ENCODE peak calls at places on chromosomes 6 and 20, in five cellular contexts. I is nephron progenitor cell, J is spleen, S is H9, A is transverse colon. M is an unnamed sample.

GRCh38 chr6:139240161-139241010 is 51.4 kb downstream of the TXLNB start:
- DNase-seq in I (no peak), S (no peak), J (no peak), A (peak; percentile 65), M (no peak)

GRCh38 chr6:45946352-45946751 is 69.3 kb downstream of the CLIC5 start:
- DNase-seq in A (no peak), J (no peak), S (peak; percentile 57), I (no peak), M (no peak)

GRCh38 chr6:5744497-5744896 is 262.2 kb downstream of the NRN1 start:
- DNase-seq in A (peak; percentile 35), J (no peak), S (no peak), I (no peak), M (no peak)

GRCh38 chr20:34129518-34130162 is 17.6 kb upstream of the EIF2S2 start:
- DNase-seq in S (peak; percentile 65), A (peak; percentile 52), I (peak; percentile 64), J (peak; percentile 79), M (no peak)

GRCh38 chr20:50312682-50313187 is 122.1 kb downstream of the CEBPB start:
- DNase-seq in A (peak; percentile 62), J (no peak), S (no peak), I (no peak), M (no peak)

GRCh38 chr6:8947900-8948299 is 512.6 kb upstream of the SLC35B3 start:
- DNase-seq in I (no peak), A (no peak), J (no peak), S (no peak), M (no peak)

GRCh38 chr6:122389704-122390103 is 9.7 kb upstream of the HSF2 start:
- DNase-seq in I (no peak), J (no peak), A (no peak), S (no peak), M (no peak)

GRCh38 chr20:53751394-53752368 is 158.0 kb upstream of the ZNF217 start:
- DNase-seq in J (no peak), A (peak; percentile 26), S (no peak), I (no peak), M (no peak)

GRCh38 chr6:159989471-159989870 is 20.6 kb downstream of the IGF2R start:
- DNase-seq in S (no peak), J (no peak), I (no peak), A (no peak), M (no peak)

GRCh38 chr6:128412680-128413079 is 107.7 kb downstream of the PTPRK start:
- DNase-seq in I (no peak), S (no peak), J (no peak), A (no peak), M (no peak)

GRCh38 chr6:147022041-147022440 is 182.2 kb upstream of the STXBP5 start:
- DNase-seq in S (no peak), J (no peak), I (no peak), A (no peak), M (no peak)

GRCh38 chr6:161050134-161050765 is 58.7 kb downstream of the MAP3K4 start:
- DNase-seq in J (no peak), A (no peak), S (no peak), I (no peak), M (no peak)

GRCh38 chr6:167495506-167496391 is 170.9 kb downstream of the TTLL2 start:
- DNase-seq in J (no peak), I (no peak), S (no peak), A (no peak), M (no peak)

GRCh38 chr6:50819906-50820589 is 1.4 kb downstream of the TFAP2B start:
- DNase-seq in S (peak; percentile 58), I (no peak), A (no peak), J (no peak), M (no peak)

GRCh38 chr6:2821554-2821953 is 20.1 kb downstream of the SERPINB1 start:
- DNase-seq in S (no peak), J (no peak), I (no peak), A (no peak), M (no peak)

GRCh38 chr6:16719488-16719887 is 41.8 kb downstream of the ATXN1 start:
- DNase-seq in A (no peak), I (no peak), S (no peak), J (no peak), M (no peak)
- TF ChIP-seq CTCF in A (no peak), I (no peak), S (no peak), J (no peak), M (no peak)

DNA sequence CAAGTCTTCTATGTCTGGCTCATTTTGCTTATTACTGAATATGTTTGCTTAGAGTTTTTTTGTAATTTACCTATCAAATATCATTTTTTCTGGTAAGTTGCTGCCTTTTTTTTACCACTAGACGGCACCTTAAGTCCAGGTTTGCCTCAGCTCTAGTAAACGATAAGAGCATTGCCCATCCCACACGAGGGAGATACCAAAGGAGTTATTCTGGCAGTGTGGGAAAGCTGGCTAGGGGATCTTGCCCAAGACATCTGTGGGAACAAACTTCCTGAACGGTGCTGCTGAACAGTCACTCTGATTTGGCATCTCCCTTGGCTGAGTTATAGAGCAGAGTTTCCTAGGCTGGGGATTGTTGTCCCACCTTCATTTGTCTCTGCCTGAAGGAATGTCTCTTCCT is 306.4 kb downstream of the COL12A1 start:
- DNase-seq in A (no peak), S (no peak), J (no peak), I (no peak), M (no peak)
- TF ChIP-seq CTCF in A (no peak), S (peak; percentile 58), J (no peak), I (no peak), M (no peak)

GRCh38 chr6:33413200-33413599 is 2.4 kb downstream of the PHF1 start:
- DNase-seq in S (no peak), I (no peak), J (peak; percentile 70), A (no peak), M (no peak)

GRCh38 chr6:33411632-33412005 is 805 bp downstream of the PHF1 start:
- DNase-seq in J (peak; percentile 72), A (no peak), S (no peak), I (no peak), M (no peak)

GRCh38 chr6:33410050-33410710 is 634 bp upstream of the PHF1 start:
- DNase-seq in J (peak; percentile 100), S (peak; percentile 99), A (peak; percentile 98), I (peak; percentile 96), M (peak; percentile 99)

GRCh38 chr6:33412140-33413009 is 1.6 kb downstream of the PHF1 start:
- DNase-seq in A (no peak), I (no peak), S (no peak), J (peak; percentile 78), M (no peak)

DNA sequence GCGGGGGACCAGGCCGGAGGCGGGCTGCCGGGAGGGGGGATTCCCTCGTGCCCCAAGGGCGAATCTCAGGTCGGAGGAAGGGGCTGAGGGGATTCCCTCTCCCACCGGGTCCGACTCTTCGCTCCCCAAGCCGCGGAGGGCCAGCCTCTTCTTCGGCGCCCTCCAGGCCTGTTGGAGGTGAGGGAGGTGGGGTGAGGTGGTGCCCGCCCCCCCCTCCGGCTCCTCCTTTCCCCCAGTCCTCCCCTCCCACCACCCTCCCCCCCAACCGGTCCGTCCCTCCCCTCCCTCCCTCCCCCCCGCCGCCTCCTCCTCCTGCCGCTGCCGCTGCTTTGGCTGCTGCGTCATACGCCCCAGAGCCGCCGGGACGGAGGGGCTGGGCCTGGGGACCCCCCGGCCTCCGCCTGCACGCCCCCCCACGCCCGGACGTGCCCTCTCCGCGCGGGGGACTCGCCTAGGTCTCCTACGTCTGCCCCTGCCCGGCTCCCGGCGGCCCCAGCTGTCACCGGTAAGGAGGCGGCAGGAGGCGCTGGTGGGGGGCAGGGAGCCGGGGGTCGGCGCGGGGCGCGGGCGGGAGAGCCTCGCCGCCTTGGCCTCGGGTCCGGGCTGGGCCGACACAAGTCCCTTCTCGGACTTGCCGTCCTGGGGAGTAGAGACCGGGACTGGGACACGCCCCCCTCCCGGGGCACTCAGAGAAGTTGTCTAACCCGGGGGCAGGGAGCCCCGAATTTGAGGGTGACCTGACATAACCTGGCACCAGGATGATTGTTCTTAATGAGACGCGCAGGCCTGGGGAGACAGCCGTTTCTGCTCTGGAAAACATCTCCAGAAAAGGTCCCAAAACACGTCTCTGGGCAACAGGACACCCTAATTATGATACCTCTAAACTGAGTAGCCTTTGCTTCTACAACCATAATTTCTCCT is at the start of gene PHF1:
- DNase-seq in I (peak; percentile 71), A (peak; percentile 84), J (peak; percentile 95), S (no peak), M (no peak)
- TF ChIP-seq CTCF in I (no peak), A (no peak), J (no peak), S (peak; percentile 15), M (no peak)

DNA sequence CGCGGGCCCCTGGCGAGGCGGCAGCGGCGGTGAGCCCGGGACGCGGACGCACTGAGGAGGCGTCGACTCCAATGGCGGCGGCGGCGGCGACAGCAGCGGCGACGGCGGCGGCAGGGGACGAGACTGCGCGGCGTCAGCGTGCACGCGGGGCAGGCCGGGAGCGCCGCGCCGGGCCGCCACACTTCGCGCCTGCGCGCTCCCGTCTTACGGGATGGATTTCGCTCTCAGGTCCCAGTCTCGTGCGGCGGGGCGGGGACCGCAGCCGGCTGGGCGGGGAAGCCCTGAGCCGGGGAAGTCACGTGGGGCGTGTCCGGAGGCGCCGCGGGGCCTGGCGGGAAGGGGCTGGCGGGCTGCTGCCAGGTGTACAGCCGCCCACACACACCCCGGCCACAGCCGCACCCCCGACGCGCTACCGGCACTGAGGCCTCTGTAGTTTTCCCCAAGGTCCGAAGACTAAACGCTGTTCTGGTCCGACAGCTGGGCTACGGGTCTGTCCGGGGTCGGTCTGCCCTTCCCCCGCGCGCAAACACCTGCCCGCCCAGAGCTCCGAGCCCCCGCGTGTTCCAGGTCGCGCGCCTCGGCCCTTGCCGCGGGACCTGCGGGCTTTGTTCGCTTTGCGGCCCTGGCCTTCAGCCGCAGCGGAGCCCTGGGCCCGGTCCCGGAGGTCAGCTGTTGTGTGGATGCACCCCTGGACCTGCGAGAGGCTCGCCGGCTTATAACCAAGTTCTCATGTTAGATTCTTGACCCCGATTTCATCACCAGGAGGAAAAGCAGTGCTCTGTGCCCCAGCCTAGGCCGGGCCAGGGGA is at the start of gene YTHDF1:
- DNase-seq in A (peak; percentile 98), I (peak; percentile 95), J (peak; percentile 100), S (peak; percentile 96), M (peak; percentile 97)
- TF ChIP-seq CTCF in A (no peak), I (no peak), J (no peak), S (no peak), M (no peak)

M was measured in type B pancreatic cell.